ENCODE peak calls at places on chromosomes 2 and 18, in six cellular contexts. X, U, N, H, P and G are unnamed samples.

GRCh38 chr2:43117521-43118143 is 108.8 kb downstream of the ZFP36L2 start:
- DNase-seq in X (no peak), U (no peak), N (no peak), H (no peak), P (no peak), G (no peak)

GRCh38 chr2:23540804-23541360 is 155.9 kb downstream of the KLHL29 start:
- DNase-seq in X (no peak), U (no peak), N (no peak), H (no peak), P (no peak), G (no peak)

GRCh38 chr18:79614211-79615028 is 65.2 kb upstream of the CTDP1 start:
- DNase-seq in X (peak; percentile 21), U (no peak), N (no peak), H (no peak), P (peak; percentile 15), G (peak; percentile 7)

GRCh38 chr2:110960281-110960680 is 160.4 kb upstream of the BCL2L11 start:
- DNase-seq in X (no peak), U (no peak), N (no peak), H (no peak), P (no peak), G (no peak)

GRCh38 chr2:215619989-215620388 is 184.1 kb upstream of the FN1 start:
- DNase-seq in X (no peak), U (no peak), N (no peak), H (no peak), P (peak; percentile 76), G (no peak)

GRCh38 chr2:191499050-191499449 is 178.9 kb upstream of the NABP1 start:
- DNase-seq in X (no peak), U (no peak), N (no peak), H (no peak), P (no peak), G (no peak)

GRCh38 chr2:99777266-99777640 is 287.4 kb upstream of the REV1 start:
- DNase-seq in X (no peak), U (no peak), N (no peak), H (no peak), P (no peak), G (no peak)

GRCh38 chr2:31078579-31079105 is 59.6 kb downstream of the GALNT14 start:
- DNase-seq in X (no peak), U (peak; percentile 24), N (no peak), H (no peak), P (no peak), G (no peak)

GRCh38 chr18:59416818-59417217 is 57.8 kb upstream of the LMAN1 start:
- DNase-seq in X (no peak), U (no peak), N (no peak), H (no peak), P (no peak), G (no peak)

GRCh38 chr2:170766693-170767092 is 3.5 kb upstream of the ERICH2 start:
- DNase-seq in X (no peak), U (no peak), N (no peak), H (no peak), P (no peak), G (no peak)

GRCh38 chr18:51137051-51137729 is 60.3 kb downstream of the MEX3C start:
- DNase-seq in X (no peak), U (no peak), N (no peak), H (no peak), P (no peak), G (no peak)

GRCh38 chr2:108910541-108911396 is 78.3 kb downstream of the EDAR start:
- DNase-seq in X (no peak), U (no peak), N (peak; percentile 3), H (no peak), P (no peak), G (no peak)

GRCh38 chr18:62942578-62942977 is 227.2 kb downstream of the PHLPP1 start:
- DNase-seq in X (no peak), U (peak; percentile 76), N (no peak), H (no peak), P (no peak), G (no peak)

GRCh38 chr2:58991357-58991756 is 750.2 kb upstream of the FANCL start:
- DNase-seq in X (no peak), U (no peak), N (no peak), H (no peak), P (no peak), G (no peak)

GRCh38 chr2:99707592-99707991 is 217.8 kb upstream of the REV1 start:
- DNase-seq in X (no peak), U (no peak), N (no peak), H (no peak), P (no peak), G (no peak)

GRCh38 chr2:55309441-55309840 is 40.4 kb upstream of the MTIF2 start:
- DNase-seq in X (no peak), U (peak; percentile 9), N (no peak), H (no peak), P (no peak), G (no peak)

GRCh38 chr2:76296400-76296799 is 585.7 kb upstream of the GCFC2 start:
- DNase-seq in X (no peak), U (no peak), N (no peak), H (no peak), P (no peak), G (no peak)

GRCh38 chr2:71045841-71046495 is 22.5 kb upstream of the NAGK start:
- DNase-seq in X (no peak), U (no peak), N (no peak), H (no peak), P (no peak), G (no peak)

GRCh38 chr2:209525336-209525735 is 101.5 kb downstream of the MAP2 start:
- DNase-seq in X (no peak), U (no peak), N (no peak), H (peak; percentile 10), P (no peak), G (no peak)

GRCh38 chr18:79411614-79412526 is 16.1 kb downstream of the NFATC1 start:
- DNase-seq in X (no peak), U (no peak), N (no peak), H (no peak), P (no peak), G (no peak)

GRCh38 chr2:58973831-58974281 is 732.7 kb upstream of the FANCL start:
- DNase-seq in X (no peak), U (no peak), N (no peak), H (no peak), P (peak; percentile 32), G (no peak)

GRCh38 chr2:70569559-70569958 is 15.9 kb upstream of the TGFA start:
- DNase-seq in X (no peak), U (peak; percentile 76), N (no peak), H (no peak), P (no peak), G (no peak)

GRCh38 chr18:49016648-49017539 is 66.1 kb upstream of the SMAD7 start:
- DNase-seq in X (peak; percentile 43), U (peak; percentile 80), N (no peak), H (peak; percentile 46), P (peak; percentile 62), G (peak; percentile 24)

GRCh38 chr2:102591646-102592045 is 27.7 kb upstream of the SLC9A2 start:
- DNase-seq in X (no peak), U (no peak), N (no peak), H (no peak), P (no peak), G (no peak)

GRCh38 chr2:42053791-42054656 is 6.2 kb downstream of the PKDCC start:
- DNase-seq in X (peak; percentile 85), U (no peak), N (no peak), H (peak; percentile 79), P (no peak), G (no peak)

GRCh38 chr2:42051168-42052125 is 3.6 kb downstream of the PKDCC start:
- DNase-seq in X (peak; percentile 32), U (no peak), N (no peak), H (no peak), P (no peak), G (no peak)

GRCh38 chr2:42053482-42053790 is 5.6 kb downstream of the PKDCC start:
- DNase-seq in X (no peak), U (no peak), N (no peak), H (no peak), P (no peak), G (no peak)

GRCh38 chr2:42054657-42055430 is 7.0 kb downstream of the PKDCC start:
- DNase-seq in X (no peak), U (no peak), N (no peak), H (no peak), P (no peak), G (peak; percentile 86)

GRCh38 chr2:42052702-42053481 is 5.1 kb downstream of the PKDCC start:
- DNase-seq in X (peak; percentile 60), U (no peak), N (no peak), H (peak; percentile 77), P (peak; percentile 61), G (no peak)
- H3K4me3 ChIP-seq in X (no peak overlapping the region), U (no peak overlapping the region), N (no peak overlapping the region), H (peak overlapping the region; percentile 21), P (no peak overlapping the region), G (no peak overlapping the region)

GRCh38 chr2:96540136-96540535 is 3.6 kb downstream of the ARID5A start:
- DNase-seq in X (no peak), U (peak; percentile 75), N (no peak), H (no peak), P (no peak), G (no peak)
- TF ChIP-seq CTCF in X (no peak), U (no peak), N (no peak), H (no peak), P (no peak), G (no peak)

GRCh38 chr2:38528008-38528442 is 74.7 kb downstream of the HNRNPLL start:
- DNase-seq in X (no peak), U (peak; percentile 46), N (no peak), H (peak; percentile 51), P (no peak), G (peak; percentile 81)
- H3K4me3 ChIP-seq in X (peak overlapping the region; percentile 40), U (peak overlapping the region; percentile 42), N (no peak overlapping the region), H (peak overlapping the region; percentile 34), P (peak overlapping the region; percentile 23), G (peak overlapping the region; percentile 62)

GRCh38 chr2:46297546-46298271 is 502 bp downstream of the EPAS1 start:
- DNase-seq in X (peak; percentile 78), U (peak; percentile 80), N (peak; percentile 35), H (peak; percentile 60), P (peak; percentile 91), G (peak; percentile 72)

GRCh38 chr2:46296840-46297545 is at the start of gene EPAS1:
- DNase-seq in X (peak; percentile 98), U (peak; percentile 80), N (peak; percentile 89), H (peak; percentile 88), P (peak; percentile 97), G (peak; percentile 81)

GRCh38 chr2:46293466-46293865 is 3.7 kb upstream of the EPAS1 start:
- DNase-seq in X (no peak), U (no peak), N (no peak), H (no peak), P (no peak), G (no peak)

GRCh38 chr2:46296216-46296839 is 879 bp upstream of the EPAS1 start:
- DNase-seq in X (peak; percentile 72), U (no peak), N (no peak), H (peak; percentile 38), P (peak; percentile 79), G (no peak)

DNA sequence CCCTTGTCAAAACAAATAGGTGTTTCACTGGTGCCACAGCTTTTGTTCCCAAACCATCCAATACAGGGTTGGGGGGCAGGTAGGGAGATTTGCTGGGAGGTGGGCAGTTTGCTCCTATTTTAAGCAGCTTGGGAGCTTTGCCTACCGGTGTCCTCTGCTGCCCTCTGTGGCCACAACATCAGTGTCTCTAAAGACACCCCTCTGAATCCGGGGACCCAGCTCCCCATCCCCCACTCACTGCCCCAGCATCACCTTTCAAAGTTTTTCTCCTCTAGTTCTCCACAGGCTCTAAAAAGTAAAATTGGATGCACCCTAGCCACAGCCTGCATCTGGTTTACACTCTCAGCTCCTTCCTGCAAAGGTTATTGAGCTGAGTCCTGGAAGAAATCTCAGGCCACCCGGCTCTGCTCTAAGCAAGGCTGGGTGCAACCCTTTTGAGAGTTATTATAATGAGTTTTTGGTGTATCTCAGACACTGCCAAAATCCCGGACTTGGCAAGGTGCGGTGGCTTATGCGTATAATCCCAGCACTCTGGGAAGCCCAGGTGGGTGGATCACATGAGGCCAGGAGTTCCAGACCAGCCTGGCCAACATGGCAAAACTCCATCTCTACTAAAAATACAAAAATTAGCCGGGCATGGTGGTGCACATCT is 2.9 kb upstream of the EPAS1 start:
- DNase-seq in X (no peak), U (no peak), N (peak; percentile 36), H (no peak), P (peak; percentile 53), G (peak; percentile 71)
- TF ChIP-seq CTCF in X (peak; percentile 58), U (peak; percentile 56), N (peak; percentile 50), H (no peak), P (no peak), G (peak; percentile 75)